ENCODE peak calls at places on chromosome 7, in five cellular contexts. K is H1, J is HCT116, T is HepG2, V is GM12878. O is an unnamed sample.

GRCh38 chr7:82729172-82730030 is 285.8 kb upstream of the CACNA2D1 start:
- DNase-seq in T (peak), V (no peak), J (peak), K (no peak), O (peak)

GRCh38 chr7:80357530-80357929 is 154.3 kb downstream of the GNAT3 start:
- DNase-seq in T (no peak), K (no peak), J (no peak), V (no peak), O (no peak)

GRCh38 chr7:143299840-143300239 is 11.7 kb downstream of the CASP2 start:
- DNase-seq in T (peak), V (no peak), J (peak), K (no peak), O (peak)

GRCh38 chr7:55483061-55483460 is 89.2 kb downstream of the VOPP1 start:
- DNase-seq in J (no peak), K (no peak), T (no peak), V (no peak), O (no peak)

GRCh38 chr7:47379629-47380324 is 202.1 kb downstream of the TNS3 start:
- DNase-seq in J (peak), T (no peak), K (no peak), V (no peak), O (no peak)

GRCh38 chr7:100127866-100128601 is 1.3 kb downstream of the MBLAC1 start:
- DNase-seq in V (no peak), K (no peak), T (no peak), J (no peak), O (peak)

GRCh38 chr7:30074422-30075030 is 46.3 kb downstream of the PLEKHA8 start:
- DNase-seq in J (peak), K (no peak), V (no peak), T (peak), O (peak)

GRCh38 chr7:122864016-122864415 is 22.2 kb downstream of the CADPS2 start:
- DNase-seq in K (no peak), J (no peak), T (no peak), V (no peak), O (no peak)

GRCh38 chr7:109663806-109664205 is 1094.1 kb downstream of the DNAJB9 start:
- DNase-seq in K (no peak), J (no peak), V (no peak), T (no peak), O (no peak)

GRCh38 chr7:24971333-24972165 is 8.4 kb downstream of the OSBPL3 start:
- DNase-seq in V (no peak), K (no peak), T (peak), J (peak), O (peak)

GRCh38 chr7:1357601-1358271 is 101.5 kb downstream of the MICALL2 start:
- DNase-seq in T (no peak), V (no peak), J (no peak), K (no peak), O (peak)

GRCh38 chr7:80783688-80784327 is 135.0 kb downstream of the SEMA3C start:
- DNase-seq in K (no peak), J (no peak), T (no peak), V (no peak), O (no peak)

GRCh38 chr7:10205690-10206089 is 768.0 kb upstream of the PHF14 start:
- DNase-seq in T (no peak), K (no peak), J (no peak), V (no peak), O (no peak)

GRCh38 chr7:103009466-103010219 is 65.0 kb downstream of the FBXL13 start:
- DNase-seq in V (no peak), T (no peak), K (no peak), J (no peak), O (no peak)

GRCh38 chr7:149011491-149011890 is 16.8 kb downstream of the PDIA4 start:
- DNase-seq in V (no peak), J (no peak), T (no peak), K (no peak), O (no peak)

DNA sequence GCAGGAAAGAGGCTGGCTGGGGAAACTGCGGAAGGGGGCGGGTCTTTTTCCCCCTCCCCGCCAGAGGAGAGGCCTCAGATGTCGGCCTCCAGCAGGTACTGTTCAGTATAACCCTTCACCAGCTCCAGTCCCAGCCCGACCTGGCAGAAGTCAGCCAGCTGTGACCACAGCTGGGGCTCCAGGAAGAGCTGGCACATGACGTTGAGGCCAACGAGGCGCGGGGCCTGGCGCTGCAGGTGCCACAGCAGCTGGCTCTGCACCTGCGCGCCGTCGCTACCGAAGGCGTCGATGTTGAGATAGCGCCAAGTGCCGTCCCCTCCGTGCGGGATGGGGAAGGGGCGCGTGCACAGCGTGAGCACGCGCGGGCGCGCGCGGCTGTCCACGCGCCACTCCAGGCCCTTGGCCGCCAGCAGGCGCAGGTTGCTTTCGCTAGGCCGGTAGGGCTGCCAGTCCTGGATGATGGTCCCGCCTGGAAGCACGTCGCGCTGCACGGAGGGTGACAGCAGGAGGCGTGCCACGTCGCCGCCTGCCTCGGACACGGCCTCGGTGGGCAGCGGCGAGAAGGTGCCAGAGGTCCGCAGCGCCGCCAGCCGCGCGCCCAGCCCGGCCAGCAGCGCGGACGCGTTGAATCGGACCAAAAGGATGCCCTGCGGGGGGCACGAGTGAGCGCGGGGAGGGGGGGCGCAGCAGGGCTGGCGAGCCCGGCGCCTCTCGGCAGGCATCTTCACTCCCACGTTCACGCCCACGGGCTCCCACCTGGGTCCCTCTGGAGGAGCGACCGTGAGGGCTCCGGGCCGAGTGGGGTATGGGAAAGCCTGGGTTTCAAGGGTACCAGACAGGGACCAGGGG is 6.9 kb upstream of the VGF start:
- DNase-seq in J (no peak), K (no peak), V (no peak), T (no peak), O (no peak)
- TF ChIP-seq EZH2 in J (no peak), K (peak), V (no peak), T (peak), O (no peak)

GRCh38 chr7:69599879-69600764 is 1.8 kb downstream of the AUTS2 start:
- DNase-seq in J (no peak), V (no peak), K (no peak), T (no peak), O (no peak)
- TF ChIP-seq ATF3 in J (no peak), V (no peak), K (no peak), T (no peak), O (no peak)

GRCh38 chr7:42753917-42754363 is 157.9 kb downstream of the C7orf25 start:
- DNase-seq in V (no peak), J (no peak), T (no peak), K (no peak), O (no peak)

GRCh38 chr7:42758124-42758523 is 153.7 kb downstream of the C7orf25 start:
- DNase-seq in V (no peak), K (no peak), J (no peak), T (no peak), O (no peak)

GRCh38 chr7:42750142-42750541 is 161.7 kb downstream of the C7orf25 start:
- DNase-seq in K (no peak), J (no peak), V (no peak), T (no peak), O (no peak)

DNA sequence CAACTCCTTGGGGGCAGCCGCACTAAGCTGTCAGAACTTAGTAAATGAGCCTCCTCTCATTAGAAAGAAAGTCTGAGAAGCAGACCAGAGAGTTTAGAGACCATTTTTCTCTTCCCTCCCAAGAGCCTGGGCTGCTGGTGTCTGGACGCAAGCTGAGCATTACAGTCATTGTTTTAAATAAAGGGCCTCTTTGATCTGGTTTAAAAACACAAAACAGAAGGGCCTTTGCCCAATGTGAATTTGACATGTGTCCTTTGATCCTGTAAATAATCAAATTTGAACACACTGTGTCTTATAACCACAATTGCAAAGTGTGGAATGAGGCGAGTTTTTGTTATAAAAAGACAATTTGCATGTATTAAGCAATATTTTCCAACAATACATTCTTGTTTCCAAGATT is 158.5 kb downstream of the C7orf25 start:
- DNase-seq in T (no peak), V (no peak), J (no peak), K (no peak), O (no peak)
- TF ChIP-seq RAD21 in T (no peak), V (no peak), J (no peak), K (no peak), O (no peak)

GRCh38 chr7:2687881-2688318 is at the start of gene AMZ1:
- DNase-seq in J (no peak), V (no peak), T (no peak), K (no peak), O (no peak)

GRCh38 chr7:2688409-2689342 is 674 bp downstream of the AMZ1 start:
- DNase-seq in V (peak), T (no peak), J (no peak), K (no peak), O (no peak)

GRCh38 chr7:2686101-2686500 is 1.9 kb upstream of the AMZ1 start:
- DNase-seq in T (no peak), J (no peak), V (no peak), K (no peak), O (no peak)

GRCh38 chr7:2689343-2689847 is 1.4 kb downstream of the AMZ1 start:
- DNase-seq in J (no peak), T (no peak), K (no peak), V (no peak), O (no peak)

DNA sequence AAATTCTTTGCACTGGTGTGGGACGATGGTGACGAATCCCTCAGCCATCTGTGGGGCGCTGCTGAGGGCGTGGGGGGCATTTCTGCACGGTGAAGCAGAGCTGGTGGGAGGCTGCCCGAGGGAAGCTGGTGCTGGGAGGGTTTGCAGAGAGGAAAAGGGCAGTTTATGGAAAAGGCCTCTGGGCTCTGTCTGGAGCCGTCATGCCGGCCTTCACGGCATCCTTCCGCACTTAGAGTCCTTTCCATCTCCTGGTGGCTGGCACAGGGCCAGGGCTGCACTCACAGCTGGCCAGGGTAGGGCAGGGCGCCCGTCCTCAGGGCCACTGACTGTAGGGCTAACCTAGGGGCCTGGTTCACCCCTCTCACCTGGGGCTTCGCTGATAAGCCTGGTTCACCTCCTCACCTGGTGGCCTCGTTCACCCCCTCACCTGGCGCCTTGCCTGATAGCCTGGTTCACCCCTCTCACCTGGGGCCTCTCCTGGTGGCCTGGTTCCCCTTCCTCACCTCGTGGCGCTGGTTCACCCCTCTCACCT is 598 bp upstream of the AMZ1 start:
- DNase-seq in V (no peak), J (no peak), T (no peak), K (no peak), O (no peak)
- TF ChIP-seq EZH2 in V (no peak), J (no peak), T (peak), K (no peak), O (no peak)

DNA sequence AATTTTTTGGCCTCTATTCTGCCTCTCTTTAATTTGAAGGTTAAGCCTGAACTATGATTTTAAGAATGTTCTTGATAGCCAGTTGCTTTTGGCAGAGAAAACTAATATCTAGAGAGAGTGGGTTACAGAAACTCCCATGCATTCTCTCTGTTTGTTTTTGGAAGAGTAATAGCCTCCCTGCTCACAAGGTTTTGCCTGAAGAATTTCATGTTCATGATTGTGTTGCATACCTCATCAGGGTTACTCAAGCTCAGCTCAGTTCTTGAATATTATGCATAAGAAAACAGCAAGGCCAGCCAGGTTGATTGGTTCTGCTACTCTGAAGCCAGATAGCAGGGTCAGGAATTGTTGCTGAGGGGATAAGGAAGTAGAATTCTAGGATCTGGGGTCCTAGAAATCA is 137.4 kb downstream of the MDFIC start:
- DNase-seq in K (no peak), V (no peak), T (no peak), J (no peak), O (no peak)
- TF ChIP-seq ATF3 in K (no peak), V (no peak), T (no peak), J (no peak), O (no peak)

GRCh38 chr7:129184979-129185670 is 3.3 kb upstream of the SMO start:
- DNase-seq in T (no peak), V (no peak), J (no peak), K (no peak), O (no peak)
- TF ChIP-seq RAD21 in T (no peak), V (no peak), J (no peak), K (no peak), O (no peak)